ENCODE peak calls at places on chromosomes 7 and 10, in nine cellular contexts. P is iPS-NIHi11, G is tibial nerve, U is left ventricle myocardium inferior, S is kidney epithelial cell, L is head of caudate nucleus, I is A549, Y is HuH-7, Z is neuronal stem cell. X is an unnamed sample.

GRCh38 chr7:120628233-120628632 is 229.7 kb downstream of the TSPAN12 start:
- DNase-seq in U (no peak), G (no peak), L (no peak), Z (no peak), Y (no peak), P (no peak), I (no peak), S (no peak), X (no peak)

GRCh38 chr10:35890061-35890969 is 248.2 kb upstream of the FZD8 start:
- DNase-seq in Z (no peak), Y (peak), L (no peak), G (no peak), I (no peak), S (no peak), U (no peak), P (no peak), X (no peak)

GRCh38 chr7:148944935-148945934 is 61.1 kb upstream of the EZH2 start:
- DNase-seq in P (no peak), S (no peak), Y (no peak), G (no peak), L (no peak), I (peak), Z (no peak), U (no peak), X (no peak)

GRCh38 chr10:13925924-13926435 is 339.2 kb downstream of the PRPF18 start:
- DNase-seq in L (no peak), P (no peak), S (no peak), G (no peak), U (no peak), I (no peak), Z (no peak), Y (no peak), X (no peak)

GRCh38 chr7:130151591-130152269 is 53.5 kb downstream of the TMEM209 start:
- DNase-seq in U (no peak), P (peak), L (no peak), I (peak), Y (no peak), Z (no peak), G (no peak), S (no peak), X (peak)

GRCh38 chr10:89242340-89242680 is 9.3 kb downstream of the LIPA start:
- DNase-seq in P (no peak), Z (no peak), Y (peak), L (no peak), I (no peak), G (no peak), S (no peak), U (no peak), X (no peak)

GRCh38 chr10:12699258-12699700 is 302.2 kb downstream of the CCDC3 start:
- DNase-seq in Y (no peak), G (no peak), L (no peak), P (no peak), U (no peak), I (peak), S (peak), Z (no peak), X (no peak)

GRCh38 chr7:137684776-137685175 is 162.0 kb downstream of the DGKI start:
- DNase-seq in Y (no peak), G (no peak), I (no peak), P (no peak), S (no peak), L (no peak), Z (no peak), U (peak), X (no peak)

GRCh38 chr7:25995216-25995615 is 156.8 kb upstream of the NFE2L3 start:
- DNase-seq in G (no peak), Z (no peak), S (no peak), U (no peak), L (no peak), Y (no peak), P (no peak), I (no peak), X (no peak)

GRCh38 chr7:82559203-82559805 is 115.7 kb upstream of the CACNA2D1 start:
- DNase-seq in Y (no peak), P (peak), G (no peak), L (no peak), I (peak), U (no peak), S (no peak), Z (peak), X (no peak)

GRCh38 chr10:87818505-87819273 is 663 bp upstream of the ATAD1 start:
- DNase-seq in L (peak), Z (peak), Y (peak), G (no peak), P (peak), U (peak), S (no peak), I (peak), X (peak)

GRCh38 chr7:147298611-147299043 is 1182.0 kb downstream of the CNTNAP2 start:
- DNase-seq in Z (no peak), L (no peak), Y (no peak), I (no peak), S (no peak), G (no peak), P (no peak), U (no peak), X (no peak)

GRCh38 chr7:2471396-2471795 is 4.8 kb downstream of the GRIFIN start:
- DNase-seq in Z (no peak), P (peak), Y (no peak), L (no peak), S (no peak), G (no peak), U (peak), I (no peak), X (no peak)

GRCh38 chr7:139999516-139999915 is 63.2 kb downstream of the PARP12 start:
- DNase-seq in I (no peak), S (no peak), L (no peak), P (no peak), Y (no peak), Z (no peak), G (no peak), U (no peak), X (no peak)

GRCh38 chr10:63614371-63614891 is 93.2 kb downstream of the REEP3 start:
- DNase-seq in Z (no peak), P (no peak), L (peak), U (no peak), S (no peak), Y (no peak), I (no peak), G (no peak), X (no peak)

GRCh38 chr10:75525646-75526045 is 94.2 kb downstream of the LRMDA start:
- DNase-seq in L (no peak), Y (no peak), I (no peak), U (no peak), P (no peak), Z (no peak), G (no peak), S (no peak), X (no peak)

GRCh38 chr10:27474741-27475140 is 29.4 kb upstream of the RAB18 start:
- DNase-seq in Y (no peak), U (no peak), G (no peak), P (no peak), I (no peak), S (no peak), L (no peak), Z (no peak), X (no peak)

GRCh38 chr7:136294977-136295376 is 317.8 kb upstream of the MTPN start:
- DNase-seq in Z (no peak), P (no peak), S (no peak), G (no peak), Y (no peak), L (no peak), I (no peak), U (no peak), X (no peak)

GRCh38 chr10:43230101-43230908 is 36.6 kb downstream of the RASGEF1A start:
- DNase-seq in P (peak), S (no peak), I (no peak), L (peak), G (no peak), Z (no peak), U (peak), Y (no peak), X (no peak)

GRCh38 chr7:44101966-44102845 is 1.9 kb upstream of the AEBP1 start:
- DNase-seq in G (peak), Z (no peak), P (no peak), S (no peak), U (peak), Y (no peak), L (peak), I (no peak), X (no peak)

GRCh38 chr10:115710136-115710535 is 562.9 kb downstream of the GFRA1 start:
- DNase-seq in P (no peak), U (no peak), G (no peak), S (no peak), L (no peak), Z (no peak), Y (no peak), I (no peak), X (no peak)

GRCh38 chr7:77537136-77537594 is at the start of gene PTPN12:
- DNase-seq in S (no peak), P (peak), I (no peak), Z (no peak), L (peak), U (no peak), G (peak), Y (peak), X (no peak)

GRCh38 chr7:55081067-55081853 is 62.4 kb downstream of the EGFR start:
- DNase-seq in I (no peak), L (no peak), P (no peak), Y (peak), S (no peak), U (no peak), G (no peak), Z (no peak), X (no peak)